ENCODE peak calls at places on chromosomes 11 and 22, in seven cellular contexts. S, G, A, P, J, T and H are unnamed samples.
A peak's percentile ranks its signal among the peaks of the same experiment; 100 is the strongest.

GRCh38 chr11:72740060-72740424 is 12.2 kb downstream of the ARAP1 start:
- DNase-seq in J (no peak), A (no peak), G (no peak), P (no peak), S (no peak), T (no peak), H (no peak)

GRCh38 chr11:34644669-34645406 is 23.9 kb downstream of the EHF start:
- DNase-seq in G (no peak), T (no peak), J (no peak), A (no peak), S (peak; percentile 24), P (no peak), H (no peak)

GRCh38 chr11:18394928-18395734 is 768 bp downstream of the LDHA start:
- DNase-seq in T (peak; percentile 45), S (peak; percentile 21), P (no peak), G (peak; percentile 35), J (no peak), A (no peak), H (peak; percentile 59)

GRCh38 chr22:29782061-29782845 is 15.1 kb downstream of the UQCR10 start:
- DNase-seq in A (no peak), J (no peak), G (peak; percentile 90), P (no peak), T (no peak), S (no peak), H (no peak)

GRCh38 chr11:117449111-117449693 is 121.5 kb downstream of the CEP164 start:
- DNase-seq in P (no peak), S (no peak), A (peak; percentile 26), T (no peak), G (no peak), J (no peak), H (no peak)

GRCh38 chr22:35985361-35985760 is 43.3 kb downstream of the RBFOX2 start:
- DNase-seq in S (no peak), T (no peak), P (no peak), J (no peak), G (no peak), A (no peak), H (no peak)

GRCh38 chr11:3021125-3021524 is 29.0 kb upstream of the NAP1L4 start:
- DNase-seq in P (peak; percentile 31), G (peak; percentile 68), J (peak; percentile 56), S (peak; percentile 52), T (peak; percentile 56), A (no peak), H (peak; percentile 26)

GRCh38 chr11:30120045-30120589 is 103.3 kb upstream of the KCNA4 start:
- DNase-seq in S (no peak), P (no peak), J (no peak), A (no peak), T (no peak), G (no peak), H (no peak)

GRCh38 chr22:49533886-49534285 is 293.8 kb downstream of the BRD1 start:
- DNase-seq in A (peak; percentile 25), S (no peak), T (no peak), P (no peak), G (no peak), J (no peak), H (no peak)

GRCh38 chr22:38397189-38398097 is 57.6 kb downstream of the KCNJ4 start:
- DNase-seq in T (peak; percentile 21), P (no peak), G (peak; percentile 40), A (no peak), J (no peak), S (peak; percentile 26), H (peak; percentile 78)

GRCh38 chr11:35177370-35177769 is 38.4 kb downstream of the CD44 start:
- DNase-seq in S (no peak), P (no peak), G (no peak), A (no peak), T (no peak), J (no peak), H (no peak)

GRCh38 chr11:47971501-47971900 is 8.9 kb upstream of the PTPRJ start:
- DNase-seq in G (no peak), T (no peak), J (no peak), S (no peak), P (no peak), A (no peak), H (no peak)

GRCh38 chr11:128854801-128855200 is 12.3 kb downstream of the KCNJ1 start:
- DNase-seq in A (no peak), G (peak; percentile 39), J (no peak), P (no peak), S (no peak), T (no peak), H (no peak)

GRCh38 chr22:47422736-47423135 is 660.3 kb downstream of the TBC1D22A start:
- DNase-seq in J (no peak), G (no peak), A (no peak), T (no peak), P (no peak), S (no peak), H (no peak)

GRCh38 chr22:46074771-46075551 is 75.4 kb upstream of the PPARA start:
- DNase-seq in J (no peak), S (no peak), P (no peak), A (peak; percentile 68), T (no peak), G (peak; percentile 46), H (no peak)

GRCh38 chr11:118870396-118871343 is 13.0 kb upstream of the CXCR5 start:
- DNase-seq in J (no peak), G (peak; percentile 45), P (no peak), T (no peak), S (no peak), A (peak; percentile 82), H (no peak)

DNA sequence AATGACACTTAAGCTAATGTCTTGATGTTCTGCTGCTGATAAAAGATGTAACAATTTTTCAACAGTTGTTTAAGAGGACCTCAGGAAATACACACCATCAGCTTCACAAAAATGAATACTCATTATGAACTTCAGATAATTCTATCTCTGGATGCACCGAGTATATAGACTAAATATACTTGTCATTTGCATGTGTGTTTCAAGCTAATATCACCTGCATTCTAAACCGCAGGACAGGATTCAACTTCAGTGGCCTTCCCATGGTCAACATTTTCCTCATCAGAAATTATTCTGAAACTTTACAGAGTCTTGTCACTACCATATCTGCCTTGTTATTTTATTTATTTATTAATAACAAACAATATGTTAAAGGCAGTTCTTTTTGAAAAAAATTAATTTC is 717.0 kb upstream of the CCDC179 start:
- DNase-seq in J (no peak), G (no peak), S (no peak), T (no peak), P (no peak), A (no peak), H (no peak)
- TF ChIP-seq POLR2A in J (no peak), G (no peak), S (no peak), T (no peak), P (no peak), A (no peak), H (no peak)

DNA sequence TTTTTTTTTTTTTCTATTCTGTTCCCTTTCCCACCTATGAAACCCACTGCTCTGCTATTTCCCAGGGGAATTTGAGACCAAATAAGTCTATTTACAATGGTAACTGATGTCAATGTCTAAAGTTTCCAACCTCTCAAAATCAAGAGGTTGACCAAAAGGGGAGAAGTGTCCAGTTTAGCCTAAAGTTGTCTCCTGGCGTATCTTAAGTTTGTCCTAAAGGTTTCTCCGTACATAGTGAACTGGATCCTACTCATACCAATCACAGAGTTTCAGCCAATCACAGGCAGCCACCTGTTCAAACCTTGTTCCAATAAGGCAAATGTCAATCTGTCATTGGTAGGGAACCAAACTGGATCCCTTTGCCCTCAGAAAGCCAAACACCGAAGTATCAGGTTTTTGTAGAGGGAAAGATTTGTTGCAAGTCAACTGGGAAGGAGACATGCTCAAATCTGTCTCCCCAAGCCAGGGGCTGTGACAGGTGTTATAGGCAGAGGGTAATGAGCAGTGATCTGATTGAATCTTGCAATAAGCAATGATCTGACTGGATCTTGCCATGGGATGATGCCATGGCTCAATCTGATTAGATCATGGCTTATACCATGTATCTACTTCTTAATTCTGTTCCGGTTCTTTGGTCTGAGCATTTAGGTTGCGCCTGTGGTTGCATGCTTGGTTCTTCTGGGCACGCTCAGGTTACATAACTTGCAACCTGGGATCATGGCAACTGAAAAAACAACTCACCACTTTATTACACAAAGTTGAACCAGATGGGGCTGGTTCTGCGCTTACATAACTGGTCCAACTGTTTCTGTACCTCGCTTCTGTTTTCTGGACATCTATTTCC is 1.1 kb upstream of the VPS37C start:
- DNase-seq in J (peak; percentile 61), S (peak; percentile 62), G (peak; percentile 67), P (peak; percentile 82), T (peak; percentile 32), A (peak; percentile 37), H (peak; percentile 57)
- TF ChIP-seq POLR2A in J (no peak), S (no peak), G (no peak), P (no peak), T (no peak), A (no peak), H (no peak)

DNA sequence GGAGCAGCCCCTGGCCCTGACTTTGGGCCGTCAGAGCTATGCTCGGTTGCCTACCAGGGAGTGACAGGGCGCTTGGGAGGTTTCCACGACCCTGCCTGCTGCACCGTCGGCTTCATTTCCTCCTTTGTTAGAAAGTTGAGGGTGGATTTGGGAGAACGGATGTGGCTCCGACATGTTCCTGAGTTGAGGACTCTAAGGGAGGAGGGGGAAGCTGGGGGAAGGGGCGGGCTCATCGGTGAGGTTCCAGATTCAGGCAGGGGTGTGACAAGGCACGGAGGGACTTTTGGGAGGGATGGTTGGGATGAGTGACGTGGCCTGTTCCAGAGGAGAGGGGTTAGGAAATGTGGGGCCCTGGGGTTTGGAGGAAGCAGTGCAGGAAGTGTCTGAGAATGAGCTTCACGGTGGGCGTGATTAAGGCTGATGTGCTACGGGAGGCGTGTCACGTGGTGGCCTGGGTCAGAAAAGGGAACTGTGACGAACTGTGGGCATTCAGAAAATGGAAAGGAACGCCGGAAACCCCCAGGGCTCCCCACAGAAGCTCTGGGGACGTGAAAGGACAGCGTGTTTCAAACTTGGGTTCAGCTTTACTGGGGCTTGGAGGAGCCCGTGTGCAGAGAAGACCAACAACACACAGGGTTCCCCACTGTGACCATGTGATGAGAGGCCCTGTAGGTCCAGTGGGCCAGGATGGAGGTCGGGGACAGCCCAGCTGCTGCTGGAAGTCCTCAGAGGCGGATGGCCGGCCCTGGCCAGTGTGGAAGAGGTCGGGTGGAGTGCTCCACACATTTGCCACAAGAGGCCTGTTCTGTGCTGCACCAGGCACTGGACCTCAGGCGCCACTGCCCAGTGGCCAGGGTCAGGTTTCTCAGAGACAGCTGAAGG is 2.8 kb downstream of the PARVB start:
- DNase-seq in A (peak; percentile 85), P (no peak), J (peak; percentile 62), G (peak; percentile 24), T (peak; percentile 88), S (no peak), H (peak; percentile 80)
- TF ChIP-seq POLR2A in A (no peak), P (no peak), J (peak; percentile 46), G (no peak), T (peak; percentile 70), S (no peak), H (peak; percentile 53)

GRCh38 chr11:67434395-67434881 is 3.0 kb downstream of the PTPRCAP start:
- DNase-seq in A (no peak), T (no peak), S (no peak), P (no peak), G (no peak), J (no peak), H (no peak)

GRCh38 chr11:67435031-67435726 is 2.3 kb downstream of the PTPRCAP start:
- DNase-seq in J (no peak), G (no peak), P (no peak), S (no peak), T (no peak), A (no peak), H (no peak)

GRCh38 chr11:67431346-67432249 is 3.3 kb downstream of the RPS6KB2 start:
- DNase-seq in A (no peak), S (no peak), G (no peak), T (no peak), J (no peak), P (no peak), H (no peak)

GRCh38 chr11:67433536-67434394 is 3.7 kb downstream of the PTPRCAP start:
- DNase-seq in P (no peak), S (no peak), J (no peak), A (no peak), T (no peak), G (peak; percentile 14), H (no peak)

GRCh38 chr11:67432655-67433349 is 4.5 kb downstream of the RPS6KB2 start:
- DNase-seq in T (no peak), J (no peak), P (no peak), A (no peak), S (no peak), G (no peak), H (no peak)
- TF ChIP-seq POLR2A in T (no peak), J (no peak), P (no peak), A (no peak), S (no peak), G (no peak), H (no peak)